ENCODE peak calls at places on chromosome 19, in four cellular contexts. Q is heart right ventricle; P is activated naive CD8-positive, alpha-beta T cell treated with anti-CD3 and anti-CD28 coated beads, Interleukin-2, amount 50 U/mL, for 24 hours; T is T-helper 9 cell. E is an unnamed sample.
A peak's percentile ranks its signal among the peaks of the same experiment; 100 is the strongest.

GRCh38 chr19:6115992-6116391 is 5.7 kb upstream of the RFX2 start:
- DNase-seq in Q (no peak), P (no peak), T (no peak), E (no peak)

GRCh38 chr19:48997972-48998371 is 4.3 kb downstream of the RUVBL2 start:
- DNase-seq in Q (no peak), P (peak; percentile 71), T (peak; percentile 33), E (no peak)

GRCh38 chr19:4172861-4173473 is 9.4 kb downstream of the SIRT6 start:
- DNase-seq in Q (peak; percentile 56), P (peak; percentile 77), T (peak; percentile 79), E (no peak)

GRCh38 chr19:43148233-43148632 is 38.1 kb downstream of the PSG5 start:
- DNase-seq in Q (no peak), P (no peak), T (no peak), E (no peak)

GRCh38 chr19:13181747-13182388 is 31.7 kb downstream of the IER2 start:
- DNase-seq in Q (peak; percentile 86), P (peak; percentile 63), T (no peak), E (peak; percentile 88)

GRCh38 chr19:49216076-49216475 is 58.5 kb downstream of the TRPM4 start:
- DNase-seq in Q (no peak), P (no peak), T (no peak), E (no peak)

GRCh38 chr19:31304877-31305312 is 44.3 kb downstream of the TSHZ3 start:
- DNase-seq in Q (no peak), P (no peak), T (no peak), E (peak; percentile 63)

GRCh38 chr19:38289955-38290354 is 14.1 kb upstream of the C19orf33 start:
- DNase-seq in Q (no peak), P (no peak), T (no peak), E (no peak)

GRCh38 chr19:40365613-40366401 is 17.3 kb downstream of the PLD3 start:
- DNase-seq in Q (peak; percentile 51), P (peak; percentile 71), T (peak; percentile 18), E (no peak)

GRCh38 chr19:14719162-14719561 is 29.3 kb downstream of the ZNF333 start:
- DNase-seq in Q (no peak), P (no peak), T (no peak), E (no peak)